ENCODE peak calls at places on chromosomes 1 and 21, in four cellular contexts. X is transverse colon, R is RWPE2, P is heart left ventricle. H is an unnamed sample. For H3K27me3 and H3K4me1, the result is how much of the 10 kb centered on the place peaks cover.

GRCh38 chr1:155127105-155127671 is 488 bp upstream of the EFNA1 start:
- DNase-seq in X (peak), R (peak), P (no peak), H (peak)

GRCh38 chr1:184387871-184388670 is 1.2 kb downstream of the C1orf21 start:
- DNase-seq in X (peak), P (peak), R (no peak), H (peak)

GRCh38 chr1:59505596-59506028 is 208.7 kb downstream of the FGGY start:
- DNase-seq in X (no peak), P (no peak), R (no peak), H (no peak)

GRCh38 chr1:246733706-246734105 is 9.5 kb downstream of the SCCPDH start:
- DNase-seq in R (no peak), P (no peak), X (no peak), H (no peak)

GRCh38 chr1:119966681-119967080 is 70.4 kb upstream of the ADAM30 start:
- DNase-seq in X (no peak), R (no peak), P (no peak), H (peak)

GRCh38 chr21:20257052-20257451 is 741.2 kb upstream of the NCAM2 start:
- DNase-seq in X (no peak), R (no peak), P (no peak), H (no peak)

GRCh38 chr21:44722701-44723100 is 11.3 kb upstream of the TSPEAR start:
- DNase-seq in R (no peak), P (no peak), X (no peak), H (no peak)

GRCh38 chr21:38921511-38922215 is 115.9 kb downstream of the ETS2 start:
- DNase-seq in R (no peak), P (no peak), X (peak), H (no peak)

GRCh38 chr1:181206513-181206912 is 118.0 kb downstream of the IER5 start:
- DNase-seq in P (no peak), X (no peak), R (no peak), H (no peak)

GRCh38 chr1:68149907-68150306 is 82.4 kb downstream of the WLS start:
- DNase-seq in R (no peak), X (no peak), P (no peak), H (no peak)

GRCh38 chr1:161193561-161194235 is 5.2 kb downstream of the ADAMTS4 start:
- DNase-seq in P (no peak), R (no peak), X (no peak), H (peak)

GRCh38 chr21:45407629-45408247 is 2.8 kb downstream of the COL18A1 start:
- DNase-seq in R (peak), X (no peak), P (no peak), H (no peak)

GRCh38 chr1:246691622-246692495 is 32.4 kb upstream of the SCCPDH start:
- DNase-seq in R (no peak), X (no peak), P (no peak), H (no peak)

GRCh38 chr1:6256640-6257039 is 4.3 kb downstream of the GPR153 start:
- DNase-seq in P (no peak), X (no peak), R (no peak), H (no peak)

GRCh38 chr1:150551784-150552691 is 2.8 kb downstream of the ADAMTSL4 start:
- DNase-seq in R (peak), P (peak), X (peak), H (peak)

GRCh38 chr21:15063081-15063820 is 1.5 kb downstream of the NRIP1 start:
- DNase-seq in R (no peak), X (no peak), P (no peak), H (peak)

DNA sequence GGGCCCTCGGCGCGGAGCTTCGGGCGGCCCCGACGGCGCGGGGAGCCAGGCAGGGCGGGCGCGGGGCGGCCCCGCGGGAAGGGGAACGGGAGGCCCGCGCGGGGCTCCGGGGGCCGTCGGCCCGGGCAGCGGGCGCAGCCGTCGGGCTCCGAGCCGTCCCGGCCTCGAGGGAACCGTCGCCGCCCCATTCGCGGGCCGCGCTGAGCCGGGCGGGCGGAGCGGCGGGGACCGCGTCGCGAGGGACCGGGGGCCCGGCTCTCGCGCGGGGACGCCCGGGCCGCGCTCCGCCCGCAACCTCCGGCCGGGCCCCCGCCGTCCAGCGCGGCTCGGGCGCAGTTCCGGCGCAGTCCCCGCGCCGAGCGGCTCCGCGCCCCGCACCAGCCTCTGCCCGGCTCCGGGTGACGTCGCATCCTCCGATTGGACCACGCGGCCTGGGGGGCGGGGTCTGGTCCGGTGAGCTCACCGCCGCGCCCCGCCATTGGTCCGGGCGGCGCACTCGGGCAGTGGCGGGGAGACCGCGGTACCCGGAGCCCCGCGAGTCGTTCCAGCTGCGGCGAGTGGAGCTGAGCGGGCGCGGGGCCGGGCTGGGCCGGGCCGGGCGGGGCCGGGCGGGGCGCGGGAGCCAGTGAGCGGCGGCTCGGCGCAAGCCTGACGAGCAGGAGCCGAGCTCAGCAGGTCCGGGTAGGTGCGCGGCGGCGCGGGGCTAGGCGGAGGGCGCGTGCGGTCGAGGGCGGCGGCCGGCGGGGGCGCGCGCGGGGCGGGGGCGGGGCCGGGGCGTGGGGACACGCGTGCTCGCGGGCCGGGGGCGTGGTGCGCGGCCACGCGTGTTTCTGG is 66.7 kb upstream of the VAMP3 start:
- DNase-seq in X (peak), P (peak), R (peak), H (peak)
- H3K27me3 ChIP-seq in X (under half), P (under half), R (under half), H (under half)

GRCh38 chr1:224458296-224458695 is 23.7 kb upstream of the WDR26 start:
- DNase-seq in X (no peak), P (no peak), R (no peak), H (no peak)
- H3K4me1 ChIP-seq in X (under half), P (under half), R (under half), H (under half)

GRCh38 chr1:22767862-22768261 is 57.2 kb downstream of the EPHB2 start:
- DNase-seq in P (no peak), R (no peak), X (no peak), H (no peak)
- TF ChIP-seq CTCF in P (no peak), R (no peak), X (no peak), H (no peak)

GRCh38 chr1:69567847-69568434 is at the start of gene LRRC7:
- DNase-seq in R (no peak), X (no peak), P (no peak), H (peak)

GRCh38 chr1:69568435-69569280 is 936 bp downstream of the LRRC7 start:
- DNase-seq in X (no peak), R (no peak), P (no peak), H (peak)

GRCh38 chr1:69572921-69573320 is 5.2 kb downstream of the LRRC7 start:
- DNase-seq in P (no peak), X (no peak), R (no peak), H (no peak)

GRCh38 chr1:69569983-69570755 is 2.4 kb downstream of the LRRC7 start:
- DNase-seq in R (no peak), P (no peak), X (no peak), H (no peak)

DNA sequence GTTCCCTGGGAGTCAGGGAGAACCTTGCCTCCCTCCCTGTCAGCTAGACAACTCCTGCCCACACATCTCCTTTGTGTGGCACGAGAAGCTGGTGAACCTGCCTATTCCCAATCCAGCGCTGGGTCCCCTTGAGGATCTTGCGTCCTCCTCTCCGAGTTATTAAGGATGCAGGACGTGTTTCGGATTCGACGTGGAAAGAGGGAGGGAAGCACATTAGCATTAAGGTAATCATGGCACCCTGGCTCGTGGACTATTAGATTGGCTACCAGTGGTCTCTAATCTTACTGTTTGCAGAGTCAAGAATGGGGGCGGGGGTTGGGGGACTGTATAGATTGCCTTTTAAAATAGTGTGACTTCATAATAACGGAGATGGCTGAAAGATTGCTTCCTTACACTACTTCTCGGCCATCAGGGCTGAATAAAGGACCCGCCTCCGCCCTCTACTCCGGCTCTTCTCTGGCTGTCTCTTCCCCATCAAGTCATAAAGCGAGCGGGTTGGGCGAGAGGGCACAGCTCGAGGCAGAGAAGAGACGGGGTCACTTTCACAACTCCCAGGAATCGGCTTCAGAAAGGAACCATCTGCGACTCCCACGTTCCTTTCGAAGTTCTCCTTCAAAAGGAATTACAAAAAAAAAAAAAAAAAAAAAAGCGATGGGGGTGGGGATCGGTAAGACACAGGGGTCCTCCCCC is 1.7 kb downstream of the LRRC7 start:
- DNase-seq in X (no peak), R (no peak), P (no peak), H (no peak)
- H3K27me3 ChIP-seq in X (half or more), R (half or more), P (under half), H (under half)

GRCh38 chr1:204335533-204335932 is 24.2 kb downstream of the PLEKHA6 start:
- DNase-seq in X (no peak), P (no peak), R (no peak), H (peak)
- H3K4me1 ChIP-seq in X (under half), P (under half), R (under half), H (under half)

GRCh38 chr1:3014443-3015268 is 6.6 kb upstream of the ACTRT2 start:
- DNase-seq in X (no peak), R (peak), P (no peak), H (no peak)
- TF ChIP-seq CTCF in X (no peak), R (no peak), P (no peak), H (no peak)

DNA sequence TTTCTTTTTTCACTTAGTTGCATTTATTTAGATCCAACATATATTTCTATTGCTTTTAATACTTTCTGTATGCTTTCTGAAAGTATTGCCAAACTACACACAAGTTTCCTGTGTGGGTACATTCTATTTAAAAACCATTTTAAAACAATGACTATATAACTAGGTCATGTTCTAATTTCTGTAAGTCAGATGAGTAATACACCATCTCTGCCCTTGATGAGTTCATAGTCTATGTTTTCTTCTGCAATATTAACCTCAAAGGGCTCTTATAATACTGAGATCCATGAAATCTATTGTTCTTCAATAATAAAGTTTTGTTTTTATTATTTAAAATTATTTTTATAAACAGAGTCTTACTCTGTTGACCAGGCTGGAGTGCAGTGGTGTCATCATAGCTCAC is 68.3 kb downstream of the RNASEL start:
- DNase-seq in R (no peak), P (no peak), X (no peak), H (no peak)
- H3K27me3 ChIP-seq in R (under half), P (under half), X (under half), H (under half)

GRCh38 chr1:115768549-115768948 is at the start of gene CASQ2:
- DNase-seq in R (no peak), X (no peak), P (peak), H (no peak)
- H3K4me1 ChIP-seq in R (under half), X (under half), P (under half), H (under half)

GRCh38 chr1:212915245-212916091 is 34.9 kb upstream of the VASH2 start:
- DNase-seq in X (no peak), R (no peak), P (peak), H (peak)
- TF ChIP-seq CTCF in X (peak), R (no peak), P (peak), H (no peak)

H was measured in testis.